ENCODE peak calls at places on chromosomes 13 and 19, in four cellular contexts. One of them, this sample, is unnamed.

GRCh38 chr19:47377801-47378200 is 28.7 kb downstream of the DHX34 start:
- DNase-seq in IMR-90: no peak
- DNase-seq in uterus: no peak
- DNase-seq in iPS DF 6.9: no peak
- DNase-seq in this sample: no peak

GRCh38 chr13:100306042-100306441 is 217.1 kb downstream of the PCCA start:
- DNase-seq in IMR-90: no peak
- DNase-seq in uterus: no peak
- DNase-seq in iPS DF 6.9: no peak
- DNase-seq in this sample: no peak

GRCh38 chr13:109126973-109127615 is 497.7 kb downstream of the MYO16 start:
- DNase-seq in IMR-90: no peak
- DNase-seq in uterus: no peak
- DNase-seq in iPS DF 6.9: no peak
- DNase-seq in this sample: peak; percentile 26

GRCh38 chr19:4374451-4375163 is 25.7 kb downstream of the SH3GL1 start:
- DNase-seq in IMR-90: peak; percentile 87
- DNase-seq in uterus: peak; percentile 78
- DNase-seq in iPS DF 6.9: no peak
- DNase-seq in this sample: no peak

GRCh38 chr13:80030491-80030890 is 310.4 kb downstream of the SPRY2 start:
- DNase-seq in IMR-90: no peak
- DNase-seq in uterus: no peak
- DNase-seq in iPS DF 6.9: no peak
- DNase-seq in this sample: no peak

GRCh38 chr19:38265213-38265861 is 964 bp downstream of the SPINT2 start:
- DNase-seq in IMR-90: no peak
- DNase-seq in uterus: no peak
- DNase-seq in iPS DF 6.9: no peak
- DNase-seq in this sample: no peak

GRCh38 chr19:50821248-50821612 is 2.4 kb downstream of the KLK1 start:
- DNase-seq in IMR-90: no peak
- DNase-seq in uterus: no peak
- DNase-seq in iPS DF 6.9: no peak
- DNase-seq in this sample: no peak

GRCh38 chr13:20141238-20142018 is 19.4 kb downstream of the GJA3 start:
- DNase-seq in IMR-90: no peak
- DNase-seq in uterus: no peak
- DNase-seq in iPS DF 6.9: no peak
- DNase-seq in this sample: no peak

GRCh38 chr13:66425741-66426140 is 804.4 kb downstream of the PCDH9 start:
- DNase-seq in IMR-90: peak; percentile 24
- DNase-seq in uterus: no peak
- DNase-seq in iPS DF 6.9: no peak
- DNase-seq in this sample: no peak

GRCh38 chr13:110883539-110883938 is 31.3 kb downstream of the ANKRD10 start:
- DNase-seq in IMR-90: no peak
- DNase-seq in uterus: no peak
- DNase-seq in iPS DF 6.9: no peak
- DNase-seq in this sample: no peak

GRCh38 chr19:34306213-34306661 is 51.9 kb downstream of the GARRE1 start:
- DNase-seq in IMR-90: no peak
- DNase-seq in uterus: no peak
- DNase-seq in iPS DF 6.9: no peak
- DNase-seq in this sample: no peak

GRCh38 chr13:23510544-23510916 is 59.7 kb upstream of the TNFRSF19 start:
- DNase-seq in IMR-90: no peak
- DNase-seq in uterus: no peak
- DNase-seq in iPS DF 6.9: no peak
- DNase-seq in this sample: no peak

GRCh38 chr19:44754743-44755066 is 6.2 kb downstream of the BCL3 start:
- DNase-seq in IMR-90: no peak
- DNase-seq in uterus: no peak
- DNase-seq in iPS DF 6.9: no peak
- DNase-seq in this sample: no peak
- H3K27ac ChIP-seq in IMR-90: peak overlapping the region; percentile 73
- H3K27ac ChIP-seq in uterus: peak overlapping the region; percentile 87
- H3K27ac ChIP-seq in iPS DF 6.9: no peak overlapping the region
- H3K27ac ChIP-seq in this sample: peak overlapping the region; percentile 40

GRCh38 chr13:44312898-44313551 is 60.6 kb upstream of the SERP2 start:
- DNase-seq in IMR-90: peak; percentile 95
- DNase-seq in uterus: no peak
- DNase-seq in iPS DF 6.9: no peak
- DNase-seq in this sample: no peak

GRCh38 chr13:44321961-44322360 is 51.7 kb upstream of the SERP2 start:
- DNase-seq in IMR-90: no peak
- DNase-seq in uterus: no peak
- DNase-seq in iPS DF 6.9: no peak
- DNase-seq in this sample: no peak

GRCh38 chr13:44320611-44321010 is 53.0 kb upstream of the SERP2 start:
- DNase-seq in IMR-90: no peak
- DNase-seq in uterus: no peak
- DNase-seq in iPS DF 6.9: no peak
- DNase-seq in this sample: no peak

GRCh38 chr13:44313674-44314073 is 60.0 kb upstream of the SERP2 start:
- DNase-seq in IMR-90: peak; percentile 91
- DNase-seq in uterus: no peak
- DNase-seq in iPS DF 6.9: no peak
- DNase-seq in this sample: no peak

DNA sequence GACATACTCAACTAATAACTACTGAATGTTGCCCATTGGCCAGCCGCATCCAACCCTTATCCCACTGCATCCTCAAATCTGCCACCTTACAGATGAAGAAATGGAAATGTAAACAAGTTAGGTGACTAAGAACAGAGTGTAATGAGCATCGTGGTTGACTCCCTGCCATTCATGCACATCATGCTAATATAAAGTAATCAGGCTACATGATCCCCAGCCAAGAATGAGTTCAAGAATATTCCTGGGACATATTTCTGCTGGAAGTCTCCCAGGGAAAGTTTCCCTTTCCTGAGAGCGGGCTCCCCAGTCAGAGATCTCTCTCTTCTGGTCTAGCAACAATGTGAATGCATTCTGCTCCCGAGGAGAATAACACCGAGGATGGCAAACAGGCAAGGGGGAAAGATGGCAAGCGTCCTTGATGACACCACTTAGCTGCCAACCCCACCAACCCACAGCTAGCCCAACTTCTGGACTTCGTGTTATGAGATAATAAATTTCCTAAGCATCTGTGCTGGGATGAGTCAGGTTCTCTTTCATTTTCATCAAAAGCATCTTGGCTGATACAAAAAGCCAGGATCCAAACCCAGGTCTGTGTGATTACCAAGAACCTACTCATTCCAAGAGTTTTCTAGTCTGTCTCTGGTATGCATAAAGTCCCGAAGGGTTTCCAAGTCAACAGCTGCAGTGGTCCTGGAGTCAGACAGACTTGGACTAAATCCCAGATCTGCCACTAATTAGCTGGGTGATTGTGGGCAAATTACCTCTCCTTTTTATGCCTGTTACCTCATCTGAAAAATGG is 55.7 kb upstream of the SERP2 start:
- DNase-seq in IMR-90: peak; percentile 72
- DNase-seq in uterus: no peak
- DNase-seq in iPS DF 6.9: no peak
- DNase-seq in this sample: no peak
- H3K27ac ChIP-seq in IMR-90: no peak overlapping the region
- H3K27ac ChIP-seq in uterus: no peak overlapping the region
- H3K27ac ChIP-seq in iPS DF 6.9: no peak overlapping the region
- H3K27ac ChIP-seq in this sample: no peak overlapping the region

GRCh38 chr19:11435833-11436313 is 438 bp downstream of the PRKCSH start:
- DNase-seq in IMR-90: peak; percentile 31
- DNase-seq in uterus: no peak
- DNase-seq in iPS DF 6.9: no peak
- DNase-seq in this sample: no peak

GRCh38 chr19:11435057-11435832 is at the start of the genes ODAD3 and PRKCSH:
- DNase-seq in IMR-90: peak; percentile 100
- DNase-seq in uterus: peak; percentile 99
- DNase-seq in iPS DF 6.9: peak; percentile 98
- DNase-seq in this sample: peak; percentile 100

GRCh38 chr19:11437955-11438354 is 2.5 kb downstream of the PRKCSH start:
- DNase-seq in IMR-90: no peak
- DNase-seq in uterus: no peak
- DNase-seq in iPS DF 6.9: no peak
- DNase-seq in this sample: no peak

GRCh38 chr19:11434703-11435056 is 241 bp downstream of the ODAD3 start:
- DNase-seq in IMR-90: no peak
- DNase-seq in uterus: peak; percentile 37
- DNase-seq in iPS DF 6.9: no peak
- DNase-seq in this sample: no peak
- H3K27ac ChIP-seq in IMR-90: peak overlapping the region; percentile 44
- H3K27ac ChIP-seq in uterus: peak overlapping the region; percentile 86
- H3K27ac ChIP-seq in iPS DF 6.9: no peak overlapping the region
- H3K27ac ChIP-seq in this sample: peak overlapping the region; percentile 96

DNA sequence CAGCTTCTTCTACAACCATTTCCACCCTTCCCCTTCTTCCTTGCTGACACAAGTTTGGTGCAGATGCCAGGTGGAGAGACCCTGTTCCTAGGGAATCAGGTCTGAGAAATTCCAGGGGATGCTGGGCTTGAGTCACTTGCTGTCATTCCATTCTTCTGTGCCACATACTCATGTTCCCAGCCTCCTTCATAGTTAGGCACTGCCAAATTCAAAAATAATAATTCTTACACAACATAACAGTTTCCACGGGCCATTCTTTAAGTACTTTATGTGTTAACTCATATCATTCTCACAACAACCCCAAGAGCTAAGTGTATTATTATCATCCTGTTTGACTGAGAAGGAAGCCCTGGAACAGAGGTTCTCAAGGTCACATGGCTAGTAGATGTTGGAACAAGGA is 27.1 kb upstream of the POMP start:
- DNase-seq in IMR-90: peak; percentile 43
- DNase-seq in uterus: no peak
- DNase-seq in iPS DF 6.9: no peak
- DNase-seq in this sample: no peak
- H3K27ac ChIP-seq in IMR-90: no peak overlapping the region
- H3K27ac ChIP-seq in uterus: no peak overlapping the region
- H3K27ac ChIP-seq in iPS DF 6.9: no peak overlapping the region
- H3K27ac ChIP-seq in this sample: no peak overlapping the region

GRCh38 chr13:82187227-82187626 is 1695.0 kb downstream of the SLITRK1 start:
- DNase-seq in IMR-90: no peak
- DNase-seq in uterus: no peak
- DNase-seq in iPS DF 6.9: no peak
- DNase-seq in this sample: no peak
- H3K27ac ChIP-seq in IMR-90: no peak overlapping the region
- H3K27ac ChIP-seq in uterus: no peak overlapping the region
- H3K27ac ChIP-seq in iPS DF 6.9: no peak overlapping the region
- H3K27ac ChIP-seq in this sample: no peak overlapping the region

GRCh38 chr13:40680659-40681323 is 14.3 kb upstream of the FOXO1 start:
- DNase-seq in IMR-90: no peak
- DNase-seq in uterus: no peak
- DNase-seq in iPS DF 6.9: no peak
- DNase-seq in this sample: no peak

GRCh38 chr13:40681341-40682051 is 15.1 kb upstream of the FOXO1 start:
- DNase-seq in IMR-90: no peak
- DNase-seq in uterus: peak; percentile 21
- DNase-seq in iPS DF 6.9: no peak
- DNase-seq in this sample: no peak

GRCh38 chr13:40677064-40677463 is 10.6 kb upstream of the FOXO1 start:
- DNase-seq in IMR-90: no peak
- DNase-seq in uterus: no peak
- DNase-seq in iPS DF 6.9: no peak
- DNase-seq in this sample: no peak

GRCh38 chr13:40679586-40679985 is 13.1 kb upstream of the FOXO1 start:
- DNase-seq in IMR-90: no peak
- DNase-seq in uterus: no peak
- DNase-seq in iPS DF 6.9: no peak
- DNase-seq in this sample: no peak

GRCh38 chr13:40682449-40683240 is 16.2 kb upstream of the FOXO1 start:
- DNase-seq in IMR-90: peak; percentile 35
- DNase-seq in uterus: no peak
- DNase-seq in iPS DF 6.9: no peak
- DNase-seq in this sample: no peak
- H3K27ac ChIP-seq in IMR-90: no peak overlapping the region
- H3K27ac ChIP-seq in uterus: peak overlapping the region; percentile 29
- H3K27ac ChIP-seq in iPS DF 6.9: no peak overlapping the region
- H3K27ac ChIP-seq in this sample: no peak overlapping the region